ENCODE peak calls at places on chromosomes 3 and 15, in six cellular contexts. One of them, this sample, is unnamed.

GRCh38 chr15:45653702-45654424 is 19.0 kb downstream of the SQOR start:
- DNase-seq in fibroblast of the aortic adventitia: no peak
- DNase-seq in epithelial cell of esophagus: no peak
- DNase-seq in esophagus squamous epithelium: no peak
- DNase-seq in left ventricle myocardium inferior: no peak
- DNase-seq in fibroblast of mammary gland: no peak
- DNase-seq in this sample: no peak

GRCh38 chr15:92034227-92034626 is 180.7 kb downstream of the SLCO3A1 start:
- DNase-seq in esophagus squamous epithelium: no peak
- DNase-seq in fibroblast of mammary gland: peak; percentile 11
- DNase-seq in left ventricle myocardium inferior: no peak
- DNase-seq in fibroblast of the aortic adventitia: no peak
- DNase-seq in epithelial cell of esophagus: no peak
- DNase-seq in this sample: no peak

GRCh38 chr15:57896114-57896513 is 169.4 kb downstream of the ALDH1A2 start:
- DNase-seq in fibroblast of mammary gland: no peak
- DNase-seq in epithelial cell of esophagus: no peak
- DNase-seq in fibroblast of the aortic adventitia: no peak
- DNase-seq in esophagus squamous epithelium: no peak
- DNase-seq in left ventricle myocardium inferior: no peak
- DNase-seq in this sample: no peak

GRCh38 chr15:79673416-79674123 is 223.2 kb downstream of the MTHFS start:
- DNase-seq in fibroblast of mammary gland: peak; percentile 73
- DNase-seq in esophagus squamous epithelium: no peak
- DNase-seq in epithelial cell of esophagus: peak; percentile 55
- DNase-seq in fibroblast of the aortic adventitia: no peak
- DNase-seq in left ventricle myocardium inferior: no peak
- DNase-seq in this sample: peak; percentile 80

GRCh38 chr3:126487151-126487771 is 11.6 kb upstream of the ZXDC start:
- DNase-seq in epithelial cell of esophagus: peak; percentile 72
- DNase-seq in fibroblast of mammary gland: no peak
- DNase-seq in fibroblast of the aortic adventitia: no peak
- DNase-seq in left ventricle myocardium inferior: no peak
- DNase-seq in esophagus squamous epithelium: no peak
- DNase-seq in this sample: peak; percentile 14

GRCh38 chr15:89138999-89139612 is 50.9 kb downstream of the ABHD2 start:
- DNase-seq in fibroblast of mammary gland: peak; percentile 19
- DNase-seq in epithelial cell of esophagus: no peak
- DNase-seq in fibroblast of the aortic adventitia: no peak
- DNase-seq in left ventricle myocardium inferior: no peak
- DNase-seq in esophagus squamous epithelium: no peak
- DNase-seq in this sample: no peak

GRCh38 chr3:132083583-132084372 is 49.0 kb upstream of the CPNE4 start:
- DNase-seq in epithelial cell of esophagus: peak; percentile 89
- DNase-seq in esophagus squamous epithelium: no peak
- DNase-seq in fibroblast of the aortic adventitia: peak; percentile 72
- DNase-seq in left ventricle myocardium inferior: no peak
- DNase-seq in fibroblast of mammary gland: peak; percentile 64
- DNase-seq in this sample: peak; percentile 63

GRCh38 chr3:193841581-193841980 is 248.6 kb downstream of the OPA1 start:
- DNase-seq in epithelial cell of esophagus: no peak
- DNase-seq in fibroblast of the aortic adventitia: no peak
- DNase-seq in esophagus squamous epithelium: no peak
- DNase-seq in left ventricle myocardium inferior: no peak
- DNase-seq in fibroblast of mammary gland: no peak
- DNase-seq in this sample: no peak

GRCh38 chr3:127105996-127106855 is 86.7 kb upstream of the PRR23E start:
- DNase-seq in epithelial cell of esophagus: peak; percentile 7
- DNase-seq in fibroblast of mammary gland: no peak
- DNase-seq in left ventricle myocardium inferior: no peak
- DNase-seq in esophagus squamous epithelium: no peak
- DNase-seq in fibroblast of the aortic adventitia: no peak
- DNase-seq in this sample: no peak

GRCh38 chr15:29566914-29567313 is 255.4 kb downstream of the TJP1 start:
- DNase-seq in fibroblast of the aortic adventitia: no peak
- DNase-seq in esophagus squamous epithelium: no peak
- DNase-seq in epithelial cell of esophagus: no peak
- DNase-seq in fibroblast of mammary gland: no peak
- DNase-seq in left ventricle myocardium inferior: no peak
- DNase-seq in this sample: no peak

GRCh38 chr3:52820741-52821140 is 9.7 kb downstream of the ITIH4 start:
- DNase-seq in epithelial cell of esophagus: peak; percentile 49
- DNase-seq in left ventricle myocardium inferior: no peak
- DNase-seq in fibroblast of the aortic adventitia: no peak
- DNase-seq in fibroblast of mammary gland: peak; percentile 12
- DNase-seq in esophagus squamous epithelium: no peak
- DNase-seq in this sample: peak; percentile 53

GRCh38 chr15:99424131-99424571 is 141.6 kb upstream of the MEF2A start:
- DNase-seq in esophagus squamous epithelium: no peak
- DNase-seq in left ventricle myocardium inferior: no peak
- DNase-seq in fibroblast of mammary gland: no peak
- DNase-seq in fibroblast of the aortic adventitia: no peak
- DNase-seq in epithelial cell of esophagus: no peak
- DNase-seq in this sample: no peak

GRCh38 chr15:48968066-48968465 is 4.3 kb upstream of the SHC4 start:
- DNase-seq in epithelial cell of esophagus: no peak
- DNase-seq in fibroblast of the aortic adventitia: no peak
- DNase-seq in fibroblast of mammary gland: no peak
- DNase-seq in esophagus squamous epithelium: no peak
- DNase-seq in left ventricle myocardium inferior: no peak
- DNase-seq in this sample: no peak

GRCh38 chr15:49760749-49761148 is 139.9 kb downstream of the DTWD1 start:
- DNase-seq in fibroblast of the aortic adventitia: no peak
- DNase-seq in left ventricle myocardium inferior: no peak
- DNase-seq in fibroblast of mammary gland: no peak
- DNase-seq in epithelial cell of esophagus: no peak
- DNase-seq in esophagus squamous epithelium: no peak
- DNase-seq in this sample: no peak

GRCh38 chr3:73512095-73512494 is 112.6 kb downstream of the PDZRN3 start:
- DNase-seq in esophagus squamous epithelium: no peak
- DNase-seq in fibroblast of the aortic adventitia: peak; percentile 42
- DNase-seq in fibroblast of mammary gland: no peak
- DNase-seq in epithelial cell of esophagus: no peak
- DNase-seq in left ventricle myocardium inferior: no peak
- DNase-seq in this sample: peak; percentile 36

GRCh38 chr15:90762109-90762508 is 45.0 kb downstream of the BLM start:
- DNase-seq in esophagus squamous epithelium: no peak
- DNase-seq in left ventricle myocardium inferior: peak; percentile 77
- DNase-seq in fibroblast of the aortic adventitia: peak; percentile 33
- DNase-seq in epithelial cell of esophagus: peak; percentile 51
- DNase-seq in fibroblast of mammary gland: peak; percentile 90
- DNase-seq in this sample: peak; percentile 91

GRCh38 chr3:12423131-12423530 is 61.1 kb upstream of the TSEN2 start:
- DNase-seq in epithelial cell of esophagus: no peak
- DNase-seq in fibroblast of mammary gland: no peak
- DNase-seq in fibroblast of the aortic adventitia: no peak
- DNase-seq in esophagus squamous epithelium: no peak
- DNase-seq in left ventricle myocardium inferior: no peak
- DNase-seq in this sample: no peak

GRCh38 chr15:26158176-26158575 is 295.0 kb upstream of the ATP10A start:
- DNase-seq in fibroblast of mammary gland: no peak
- DNase-seq in esophagus squamous epithelium: no peak
- DNase-seq in fibroblast of the aortic adventitia: no peak
- DNase-seq in epithelial cell of esophagus: no peak
- DNase-seq in left ventricle myocardium inferior: no peak
- DNase-seq in this sample: no peak

GRCh38 chr3:114892117-114892870 is 254.8 kb downstream of the ZBTB20 start:
- DNase-seq in fibroblast of the aortic adventitia: no peak
- DNase-seq in esophagus squamous epithelium: no peak
- DNase-seq in fibroblast of mammary gland: no peak
- DNase-seq in epithelial cell of esophagus: no peak
- DNase-seq in left ventricle myocardium inferior: no peak
- DNase-seq in this sample: no peak

GRCh38 chr15:62307551-62307950 is 142.5 kb upstream of the C2CD4B start:
- DNase-seq in epithelial cell of esophagus: peak; percentile 93
- DNase-seq in fibroblast of the aortic adventitia: peak; percentile 18
- DNase-seq in esophagus squamous epithelium: no peak
- DNase-seq in fibroblast of mammary gland: peak; percentile 65
- DNase-seq in left ventricle myocardium inferior: no peak
- DNase-seq in this sample: peak; percentile 44

GRCh38 chr3:80355144-80355543 is 587.3 kb upstream of the ROBO1 start:
- DNase-seq in esophagus squamous epithelium: no peak
- DNase-seq in left ventricle myocardium inferior: no peak
- DNase-seq in fibroblast of mammary gland: no peak
- DNase-seq in epithelial cell of esophagus: peak; percentile 67
- DNase-seq in fibroblast of the aortic adventitia: no peak
- DNase-seq in this sample: peak; percentile 81

GRCh38 chr3:145882416-145882815 is 278.6 kb downstream of the PLOD2 start:
- DNase-seq in fibroblast of the aortic adventitia: peak; percentile 71
- DNase-seq in esophagus squamous epithelium: no peak
- DNase-seq in fibroblast of mammary gland: peak; percentile 64
- DNase-seq in epithelial cell of esophagus: peak; percentile 31
- DNase-seq in left ventricle myocardium inferior: no peak
- DNase-seq in this sample: peak; percentile 11

GRCh38 chr15:56249080-56249479 is 5.4 kb upstream of the RFX7 start:
- DNase-seq in esophagus squamous epithelium: no peak
- DNase-seq in epithelial cell of esophagus: peak; percentile 82
- DNase-seq in left ventricle myocardium inferior: no peak
- DNase-seq in fibroblast of mammary gland: peak; percentile 79
- DNase-seq in fibroblast of the aortic adventitia: peak; percentile 81
- DNase-seq in this sample: peak; percentile 87
- TF ChIP-seq CTCF in esophagus squamous epithelium: peak; percentile 24
- TF ChIP-seq CTCF in epithelial cell of esophagus: peak; percentile 62
- TF ChIP-seq CTCF in left ventricle myocardium inferior: no peak
- TF ChIP-seq CTCF in fibroblast of mammary gland: peak; percentile 54
- TF ChIP-seq CTCF in fibroblast of the aortic adventitia: peak; percentile 52
- TF ChIP-seq CTCF in this sample: peak; percentile 65

DNA sequence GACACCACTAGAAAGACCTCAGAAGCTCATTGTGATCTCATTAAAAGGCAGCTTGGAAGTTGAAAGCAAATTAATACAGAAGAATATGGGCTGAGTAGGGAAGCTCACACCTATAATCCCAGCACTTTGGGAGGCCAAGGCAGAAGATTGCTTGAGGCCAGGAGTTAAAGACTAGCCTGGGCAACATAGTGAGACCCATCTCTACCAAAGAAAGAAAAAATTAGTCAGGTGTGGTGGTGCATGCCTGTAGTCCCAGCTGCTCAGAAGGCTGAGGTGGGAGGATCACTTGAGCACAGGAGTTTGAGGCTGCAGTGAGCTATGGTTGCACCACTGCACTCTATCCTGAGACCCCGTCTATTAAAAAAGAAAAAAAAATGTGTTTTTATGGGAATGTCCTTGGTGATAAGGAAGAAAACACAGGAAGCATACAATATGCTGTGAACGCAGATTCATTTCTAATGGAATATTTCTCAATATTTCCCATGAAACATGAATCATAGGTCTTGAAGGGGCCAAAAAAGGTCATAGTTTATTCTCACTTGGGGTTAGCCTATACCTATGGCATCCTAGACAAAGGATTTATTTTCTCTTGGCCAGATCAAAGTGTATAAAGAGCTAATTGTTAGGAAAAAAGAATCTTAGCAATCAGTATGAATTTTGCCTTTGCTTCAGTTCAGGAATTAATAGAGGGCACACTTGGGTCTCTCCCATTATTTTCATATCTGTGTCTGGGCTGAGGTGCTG is 98.1 kb downstream of the FNDC3B start:
- DNase-seq in fibroblast of mammary gland: no peak
- DNase-seq in epithelial cell of esophagus: no peak
- DNase-seq in left ventricle myocardium inferior: no peak
- DNase-seq in esophagus squamous epithelium: no peak
- DNase-seq in fibroblast of the aortic adventitia: peak; percentile 58
- DNase-seq in this sample: no peak
- H3K4me3 ChIP-seq in fibroblast of mammary gland: no peak overlapping the region
- H3K4me3 ChIP-seq in epithelial cell of esophagus: no peak overlapping the region
- H3K4me3 ChIP-seq in left ventricle myocardium inferior: no peak overlapping the region
- H3K4me3 ChIP-seq in esophagus squamous epithelium: no peak overlapping the region
- H3K4me3 ChIP-seq in fibroblast of the aortic adventitia: no peak overlapping the region
- H3K4me3 ChIP-seq in this sample: no peak overlapping the region

GRCh38 chr3:179852117-179852886 is 184.4 kb downstream of the PEX5L start:
- DNase-seq in left ventricle myocardium inferior: no peak
- DNase-seq in esophagus squamous epithelium: no peak
- DNase-seq in fibroblast of the aortic adventitia: peak; percentile 45
- DNase-seq in epithelial cell of esophagus: peak; percentile 48
- DNase-seq in fibroblast of mammary gland: peak; percentile 78
- DNase-seq in this sample: peak; percentile 50
- TF ChIP-seq CTCF in left ventricle myocardium inferior: no peak
- TF ChIP-seq CTCF in esophagus squamous epithelium: no peak
- TF ChIP-seq CTCF in fibroblast of the aortic adventitia: no peak
- TF ChIP-seq CTCF in epithelial cell of esophagus: peak; percentile 16
- TF ChIP-seq CTCF in fibroblast of mammary gland: peak; percentile 19
- TF ChIP-seq CTCF in this sample: peak; percentile 36

GRCh38 chr3:69096299-69096698 is 11.6 kb downstream of the ARL6IP5 start:
- DNase-seq in fibroblast of mammary gland: no peak
- DNase-seq in fibroblast of the aortic adventitia: no peak
- DNase-seq in esophagus squamous epithelium: no peak
- DNase-seq in epithelial cell of esophagus: no peak
- DNase-seq in left ventricle myocardium inferior: no peak
- DNase-seq in this sample: no peak

GRCh38 chr3:69095636-69096035 is 10.9 kb downstream of the ARL6IP5 start:
- DNase-seq in esophagus squamous epithelium: no peak
- DNase-seq in fibroblast of the aortic adventitia: no peak
- DNase-seq in fibroblast of mammary gland: no peak
- DNase-seq in epithelial cell of esophagus: no peak
- DNase-seq in left ventricle myocardium inferior: no peak
- DNase-seq in this sample: no peak

GRCh38 chr3:69092030-69092513 is 7.3 kb downstream of the ARL6IP5 start:
- DNase-seq in left ventricle myocardium inferior: no peak
- DNase-seq in fibroblast of the aortic adventitia: no peak
- DNase-seq in epithelial cell of esophagus: no peak
- DNase-seq in fibroblast of mammary gland: no peak
- DNase-seq in esophagus squamous epithelium: no peak
- DNase-seq in this sample: peak; percentile 40

GRCh38 chr3:69097407-69098086 is 12.8 kb downstream of the ARL6IP5 start:
- DNase-seq in epithelial cell of esophagus: peak; percentile 62
- DNase-seq in fibroblast of the aortic adventitia: no peak
- DNase-seq in fibroblast of mammary gland: no peak
- DNase-seq in left ventricle myocardium inferior: no peak
- DNase-seq in esophagus squamous epithelium: no peak
- DNase-seq in this sample: no peak

GRCh38 chr3:69094467-69095205 is 9.9 kb downstream of the ARL6IP5 start:
- DNase-seq in esophagus squamous epithelium: no peak
- DNase-seq in left ventricle myocardium inferior: no peak
- DNase-seq in fibroblast of the aortic adventitia: peak; percentile 72
- DNase-seq in fibroblast of mammary gland: peak; percentile 64
- DNase-seq in epithelial cell of esophagus: no peak
- DNase-seq in this sample: peak; percentile 40
- H3K4me3 ChIP-seq in esophagus squamous epithelium: no peak overlapping the region
- H3K4me3 ChIP-seq in left ventricle myocardium inferior: peak overlapping the region; percentile 24
- H3K4me3 ChIP-seq in fibroblast of the aortic adventitia: no peak overlapping the region
- H3K4me3 ChIP-seq in fibroblast of mammary gland: no peak overlapping the region
- H3K4me3 ChIP-seq in epithelial cell of esophagus: no peak overlapping the region
- H3K4me3 ChIP-seq in this sample: no peak overlapping the region

DNA sequence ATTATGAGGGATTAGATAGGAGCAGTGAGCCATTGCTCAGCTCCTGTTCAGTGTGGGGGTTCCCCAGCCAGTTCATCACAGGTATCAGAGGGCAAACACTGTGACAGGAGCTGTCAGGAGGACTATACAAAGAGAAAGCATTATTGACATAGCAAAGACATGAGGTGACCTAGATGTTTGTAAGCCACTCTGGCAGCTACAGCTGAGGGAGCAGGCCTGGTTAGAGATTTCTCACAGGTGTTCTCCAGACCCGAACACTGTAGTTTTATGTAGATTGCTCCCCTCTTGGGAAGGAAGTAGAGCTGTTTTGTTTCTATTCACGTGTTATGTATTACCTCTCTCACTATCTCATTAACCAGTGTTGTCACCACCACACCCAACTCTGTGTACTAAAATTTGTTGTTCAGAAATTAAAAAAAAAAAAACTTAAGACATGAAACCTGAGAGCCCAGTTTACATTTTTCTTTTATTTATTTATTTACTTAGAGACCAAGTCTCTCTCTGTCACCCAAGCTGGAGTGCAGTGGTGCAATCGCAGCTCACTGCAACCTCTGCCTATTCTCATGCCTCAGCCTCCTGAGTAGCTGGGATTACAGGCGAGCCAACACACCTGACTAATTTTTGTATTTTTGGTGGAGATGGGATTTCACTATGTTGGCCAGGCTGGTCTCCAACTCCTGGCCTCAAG is 123.7 kb downstream of the RBPMS2 start:
- DNase-seq in fibroblast of the aortic adventitia: no peak
- DNase-seq in fibroblast of mammary gland: no peak
- DNase-seq in esophagus squamous epithelium: no peak
- DNase-seq in left ventricle myocardium inferior: no peak
- DNase-seq in epithelial cell of esophagus: peak; percentile 42
- DNase-seq in this sample: peak; percentile 40
- TF ChIP-seq CTCF in fibroblast of the aortic adventitia: no peak
- TF ChIP-seq CTCF in fibroblast of mammary gland: no peak
- TF ChIP-seq CTCF in esophagus squamous epithelium: no peak
- TF ChIP-seq CTCF in left ventricle myocardium inferior: no peak
- TF ChIP-seq CTCF in epithelial cell of esophagus: no peak
- TF ChIP-seq CTCF in this sample: no peak

This sample was measured in choroid plexus epithelial cell.